ENCODE peak calls at places on chromosomes 6 and 20, in eight cellular contexts. Q, N, R, O, Y, X, I and B are unnamed samples.
A peak's percentile ranks its signal among the peaks of the same experiment; 100 is the strongest.

GRCh38 chr20:8305449-8305978 is 173.4 kb downstream of the PLCB1 start:
- DNase-seq in Q (peak; percentile 62), N (peak; percentile 66), R (peak; percentile 14), O (peak; percentile 49), Y (no peak), X (peak; percentile 36), I (peak; percentile 10), B (no peak)

GRCh38 chr20:30912006-30912660 is 345.3 kb upstream of the DEFB115 start:
- DNase-seq in Q (no peak), N (no peak), R (no peak), O (no peak), Y (no peak), X (no peak), I (no peak), B (peak; percentile 60)

GRCh38 chr20:32906200-32906599 is 47.5 kb downstream of the EFCAB8 start:
- DNase-seq in Q (no peak), N (no peak), R (no peak), O (no peak), Y (no peak), X (no peak), I (no peak), B (peak; percentile 30)

GRCh38 chr6:30543824-30544223 is 12.5 kb downstream of the GNL1 start:
- DNase-seq in Q (no peak), N (no peak), R (no peak), O (no peak), Y (no peak), X (no peak), I (no peak), B (no peak)

GRCh38 chr6:137738197-137738596 is 128.9 kb upstream of the TNFAIP3 start:
- DNase-seq in Q (no peak), N (no peak), R (no peak), O (no peak), Y (no peak), X (peak; percentile 98), I (no peak), B (peak; percentile 88)

GRCh38 chr6:137291441-137291840 is 72.3 kb upstream of the IFNGR1 start:
- DNase-seq in Q (no peak), N (no peak), R (peak; percentile 12), O (no peak), Y (peak; percentile 13), X (peak; percentile 65), I (no peak), B (no peak)

GRCh38 chr20:37651932-37652331 is 41.9 kb upstream of the CTNNBL1 start:
- DNase-seq in Q (peak; percentile 7), N (peak; percentile 2), R (peak; percentile 18), O (peak; percentile 46), Y (peak; percentile 15), X (no peak), I (peak; percentile 15), B (no peak)

GRCh38 chr6:128111096-128111495 is 210.2 kb upstream of the THEMIS start:
- DNase-seq in Q (no peak), N (no peak), R (no peak), O (no peak), Y (no peak), X (peak; percentile 44), I (no peak), B (no peak)

GRCh38 chr6:126091507-126091906 is 105.2 kb downstream of the TRMT11 start:
- DNase-seq in Q (no peak), N (no peak), R (no peak), O (no peak), Y (no peak), X (no peak), I (no peak), B (peak; percentile 22)

GRCh38 chr6:97850458-97851218 is 567.6 kb upstream of the MMS22L start:
- DNase-seq in Q (no peak), N (no peak), R (peak; percentile 58), O (no peak), Y (no peak), X (peak; percentile 46), I (no peak), B (no peak)

GRCh38 chr6:26158581-26159416 is 71.6 kb downstream of the HFE start:
- DNase-seq in Q (no peak), N (peak; percentile 61), R (peak; percentile 37), O (peak; percentile 36), Y (peak; percentile 72), X (peak; percentile 53), I (peak; percentile 73), B (no peak)

GRCh38 chr20:57596358-57596757 is 23.9 kb downstream of the ZBP1 start:
- DNase-seq in Q (no peak), N (no peak), R (no peak), O (no peak), Y (no peak), X (no peak), I (no peak), B (peak; percentile 36)

GRCh38 chr6:155186052-155186658 is 77.7 kb upstream of the CLDN20 start:
- DNase-seq in Q (peak; percentile 55), N (no peak), R (peak; percentile 12), O (no peak), Y (no peak), X (peak; percentile 46), I (no peak), B (no peak)